ENCODE peak calls at places on chromosomes 5 and 9, in seven cellular contexts. One of them, this sample, is unnamed.

GRCh38 chr5:43602818-43603534 is at the start of gene NNT:
- DNase-seq in breast epithelium: peak
- DNase-seq in adrenal gland: peak
- DNase-seq in testis: peak
- DNase-seq in stomach: peak
- DNase-seq in uterus: peak
- DNase-seq in lower leg skin: peak
- DNase-seq in this sample: peak

GRCh38 chr5:162209005-162209605 is 141.5 kb downstream of the GABRG2 start:
- DNase-seq in breast epithelium: no peak
- DNase-seq in uterus: no peak
- DNase-seq in adrenal gland: peak
- DNase-seq in lower leg skin: peak
- DNase-seq in stomach: peak
- DNase-seq in testis: peak
- DNase-seq in this sample: no peak

GRCh38 chr5:104800440-104801048 is 1238.0 kb upstream of the NUDT12 start:
- DNase-seq in adrenal gland: no peak
- DNase-seq in testis: no peak
- DNase-seq in breast epithelium: no peak
- DNase-seq in lower leg skin: no peak
- DNase-seq in uterus: no peak
- DNase-seq in stomach: no peak
- DNase-seq in this sample: no peak

GRCh38 chr9:126545116-126545515 is 68.6 kb upstream of the LMX1B start:
- DNase-seq in breast epithelium: no peak
- DNase-seq in lower leg skin: no peak
- DNase-seq in uterus: no peak
- DNase-seq in testis: no peak
- DNase-seq in stomach: no peak
- DNase-seq in adrenal gland: no peak
- DNase-seq in this sample: no peak

GRCh38 chr5:104733063-104733719 is 1170.6 kb upstream of the NUDT12 start:
- DNase-seq in uterus: no peak
- DNase-seq in breast epithelium: no peak
- DNase-seq in adrenal gland: no peak
- DNase-seq in stomach: no peak
- DNase-seq in testis: no peak
- DNase-seq in lower leg skin: no peak
- DNase-seq in this sample: no peak

GRCh38 chr9:15642369-15642962 is 89.6 kb downstream of the CCDC171 start:
- DNase-seq in adrenal gland: no peak
- DNase-seq in testis: no peak
- DNase-seq in uterus: no peak
- DNase-seq in lower leg skin: no peak
- DNase-seq in breast epithelium: no peak
- DNase-seq in stomach: no peak
- DNase-seq in this sample: no peak

GRCh38 chr5:10679336-10679988 is 81.6 kb downstream of the DAP start:
- DNase-seq in breast epithelium: no peak
- DNase-seq in stomach: no peak
- DNase-seq in lower leg skin: no peak
- DNase-seq in adrenal gland: no peak
- DNase-seq in uterus: no peak
- DNase-seq in testis: no peak
- DNase-seq in this sample: no peak

GRCh38 chr9:124769451-124770358 is 1.4 kb downstream of the NR6A1 start:
- DNase-seq in adrenal gland: no peak
- DNase-seq in lower leg skin: no peak
- DNase-seq in stomach: no peak
- DNase-seq in breast epithelium: no peak
- DNase-seq in uterus: peak
- DNase-seq in testis: peak
- DNase-seq in this sample: peak

GRCh38 chr9:94445846-94446245 is 109.0 kb upstream of the PCAT7 start:
- DNase-seq in stomach: no peak
- DNase-seq in lower leg skin: no peak
- DNase-seq in adrenal gland: no peak
- DNase-seq in testis: no peak
- DNase-seq in uterus: no peak
- DNase-seq in breast epithelium: no peak
- DNase-seq in this sample: no peak

GRCh38 chr5:155983954-155984353 is 343.0 kb upstream of the SGCD start:
- DNase-seq in adrenal gland: no peak
- DNase-seq in uterus: no peak
- DNase-seq in lower leg skin: no peak
- DNase-seq in stomach: no peak
- DNase-seq in breast epithelium: no peak
- DNase-seq in testis: no peak
- DNase-seq in this sample: no peak

GRCh38 chr5:150649108-150649827 is 8.8 kb downstream of the SYNPO start:
- DNase-seq in lower leg skin: no peak
- DNase-seq in uterus: no peak
- DNase-seq in testis: peak
- DNase-seq in breast epithelium: no peak
- DNase-seq in adrenal gland: peak
- DNase-seq in stomach: no peak
- DNase-seq in this sample: peak

GRCh38 chr5:122697171-122697570 is 77.7 kb upstream of the SNX2 start:
- DNase-seq in adrenal gland: no peak
- DNase-seq in breast epithelium: no peak
- DNase-seq in stomach: no peak
- DNase-seq in testis: no peak
- DNase-seq in lower leg skin: no peak
- DNase-seq in uterus: no peak
- DNase-seq in this sample: no peak

GRCh38 chr5:173688708-173689107 is 72.3 kb upstream of the BOD1 start:
- DNase-seq in uterus: no peak
- DNase-seq in testis: no peak
- DNase-seq in breast epithelium: no peak
- DNase-seq in lower leg skin: no peak
- DNase-seq in adrenal gland: no peak
- DNase-seq in stomach: no peak
- DNase-seq in this sample: no peak

GRCh38 chr5:168341178-168341577 is 49.7 kb downstream of the WWC1 start:
- DNase-seq in testis: no peak
- DNase-seq in breast epithelium: no peak
- DNase-seq in uterus: no peak
- DNase-seq in adrenal gland: no peak
- DNase-seq in lower leg skin: no peak
- DNase-seq in stomach: no peak
- DNase-seq in this sample: no peak

GRCh38 chr9:122125891-122126331 is 32.8 kb upstream of the TTLL11 start:
- DNase-seq in stomach: no peak
- DNase-seq in breast epithelium: no peak
- DNase-seq in uterus: no peak
- DNase-seq in adrenal gland: no peak
- DNase-seq in lower leg skin: no peak
- DNase-seq in testis: no peak
- DNase-seq in this sample: no peak

GRCh38 chr5:147446528-147446927 is 63.3 kb downstream of the DPYSL3 start:
- DNase-seq in uterus: no peak
- DNase-seq in adrenal gland: no peak
- DNase-seq in testis: peak
- DNase-seq in stomach: no peak
- DNase-seq in lower leg skin: peak
- DNase-seq in breast epithelium: no peak
- DNase-seq in this sample: peak

GRCh38 chr5:128536229-128536860 is 1.7 kb downstream of the FBN2 start:
- DNase-seq in stomach: no peak
- DNase-seq in breast epithelium: no peak
- DNase-seq in uterus: no peak
- DNase-seq in lower leg skin: no peak
- DNase-seq in testis: no peak
- DNase-seq in adrenal gland: no peak
- DNase-seq in this sample: no peak

GRCh38 chr5:151234476-151235238 is 10.8 kb upstream of the CCDC69 start:
- DNase-seq in uterus: peak
- DNase-seq in stomach: peak
- DNase-seq in lower leg skin: no peak
- DNase-seq in breast epithelium: peak
- DNase-seq in testis: peak
- DNase-seq in adrenal gland: peak
- DNase-seq in this sample: peak

DNA sequence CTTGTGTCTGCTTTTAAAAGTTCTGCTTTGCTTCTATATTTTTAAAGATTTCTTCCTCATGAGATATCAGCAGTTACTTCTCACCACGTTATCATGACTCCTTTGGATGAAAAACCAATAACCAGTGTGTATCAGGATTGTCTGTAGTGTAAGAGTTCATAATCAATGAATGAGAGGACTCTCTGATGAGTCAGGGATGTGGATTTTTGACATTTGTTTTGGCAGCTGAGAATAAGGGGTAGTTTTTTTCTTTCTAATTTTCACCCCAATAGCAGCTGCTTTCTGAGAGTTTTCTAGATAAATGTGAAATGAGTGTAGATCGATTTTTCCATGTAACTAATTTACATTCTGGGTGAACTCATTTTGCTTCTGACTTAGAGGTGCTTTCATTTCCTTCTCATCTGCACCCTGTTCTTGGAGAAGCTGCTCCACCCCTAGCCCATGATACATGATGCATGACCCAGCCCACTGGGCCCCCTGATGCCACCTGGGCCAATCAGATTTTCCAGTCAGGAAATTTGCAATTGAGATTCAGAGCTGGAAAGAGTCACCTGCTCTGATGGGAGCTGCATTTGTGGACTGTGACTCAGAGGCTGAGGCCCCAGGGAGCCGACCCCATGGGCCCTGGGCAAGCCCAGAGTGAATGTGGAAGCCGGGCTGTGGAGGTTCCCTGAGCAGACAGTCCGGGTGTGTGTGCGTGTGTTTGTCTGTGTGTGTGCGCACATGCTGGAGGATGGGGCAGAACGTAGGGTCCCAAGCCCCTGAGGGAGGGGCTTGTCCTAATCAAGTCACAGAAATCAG is 159.3 kb downstream of the RGS3 start:
- DNase-seq in lower leg skin: no peak
- DNase-seq in testis: no peak
- DNase-seq in stomach: no peak
- DNase-seq in uterus: no peak
- DNase-seq in breast epithelium: no peak
- DNase-seq in adrenal gland: no peak
- DNase-seq in this sample: no peak
- TF ChIP-seq POLR2A in lower leg skin: no peak
- TF ChIP-seq POLR2A in testis: no peak
- TF ChIP-seq POLR2A in stomach: no peak
- TF ChIP-seq POLR2A in uterus: no peak
- TF ChIP-seq POLR2A in breast epithelium: no peak
- TF ChIP-seq POLR2A in adrenal gland: no peak
- TF ChIP-seq POLR2A in this sample: no peak

DNA sequence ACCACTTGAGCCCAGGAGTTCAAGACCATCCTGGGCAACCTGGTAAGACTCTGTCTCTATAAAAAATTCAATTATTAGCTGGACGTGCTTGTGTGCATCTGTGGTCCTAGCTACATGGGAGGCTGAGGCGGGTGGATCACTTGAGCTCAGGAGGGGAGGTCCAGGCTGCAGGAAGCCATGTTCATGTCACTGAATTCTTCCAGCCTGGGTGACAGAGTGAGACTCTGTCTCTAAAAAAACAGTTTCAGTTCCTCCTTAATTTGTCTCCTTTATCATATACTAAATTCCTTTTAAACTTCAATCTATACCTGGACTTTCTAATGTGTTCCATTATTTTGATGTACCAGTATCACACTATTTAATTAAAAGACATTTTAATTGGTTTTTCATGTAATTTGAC is 422.2 kb upstream of the TLE4 start:
- DNase-seq in breast epithelium: no peak
- DNase-seq in lower leg skin: no peak
- DNase-seq in uterus: no peak
- DNase-seq in stomach: no peak
- DNase-seq in testis: no peak
- DNase-seq in adrenal gland: no peak
- DNase-seq in this sample: no peak
- TF ChIP-seq POLR2A in breast epithelium: no peak
- TF ChIP-seq POLR2A in lower leg skin: no peak
- TF ChIP-seq POLR2A in uterus: no peak
- TF ChIP-seq POLR2A in stomach: no peak
- TF ChIP-seq POLR2A in testis: no peak
- TF ChIP-seq POLR2A in adrenal gland: no peak
- TF ChIP-seq POLR2A in this sample: no peak

GRCh38 chr5:41908374-41909079 is 4.4 kb downstream of the RIMOC1 start:
- DNase-seq in testis: no peak
- DNase-seq in lower leg skin: no peak
- DNase-seq in adrenal gland: no peak
- DNase-seq in stomach: no peak
- DNase-seq in breast epithelium: no peak
- DNase-seq in uterus: no peak
- DNase-seq in this sample: no peak

GRCh38 chr5:41903382-41903891 is 707 bp upstream of the RIMOC1 start:
- DNase-seq in lower leg skin: no peak
- DNase-seq in adrenal gland: no peak
- DNase-seq in testis: no peak
- DNase-seq in stomach: no peak
- DNase-seq in breast epithelium: no peak
- DNase-seq in uterus: no peak
- DNase-seq in this sample: no peak

DNA sequence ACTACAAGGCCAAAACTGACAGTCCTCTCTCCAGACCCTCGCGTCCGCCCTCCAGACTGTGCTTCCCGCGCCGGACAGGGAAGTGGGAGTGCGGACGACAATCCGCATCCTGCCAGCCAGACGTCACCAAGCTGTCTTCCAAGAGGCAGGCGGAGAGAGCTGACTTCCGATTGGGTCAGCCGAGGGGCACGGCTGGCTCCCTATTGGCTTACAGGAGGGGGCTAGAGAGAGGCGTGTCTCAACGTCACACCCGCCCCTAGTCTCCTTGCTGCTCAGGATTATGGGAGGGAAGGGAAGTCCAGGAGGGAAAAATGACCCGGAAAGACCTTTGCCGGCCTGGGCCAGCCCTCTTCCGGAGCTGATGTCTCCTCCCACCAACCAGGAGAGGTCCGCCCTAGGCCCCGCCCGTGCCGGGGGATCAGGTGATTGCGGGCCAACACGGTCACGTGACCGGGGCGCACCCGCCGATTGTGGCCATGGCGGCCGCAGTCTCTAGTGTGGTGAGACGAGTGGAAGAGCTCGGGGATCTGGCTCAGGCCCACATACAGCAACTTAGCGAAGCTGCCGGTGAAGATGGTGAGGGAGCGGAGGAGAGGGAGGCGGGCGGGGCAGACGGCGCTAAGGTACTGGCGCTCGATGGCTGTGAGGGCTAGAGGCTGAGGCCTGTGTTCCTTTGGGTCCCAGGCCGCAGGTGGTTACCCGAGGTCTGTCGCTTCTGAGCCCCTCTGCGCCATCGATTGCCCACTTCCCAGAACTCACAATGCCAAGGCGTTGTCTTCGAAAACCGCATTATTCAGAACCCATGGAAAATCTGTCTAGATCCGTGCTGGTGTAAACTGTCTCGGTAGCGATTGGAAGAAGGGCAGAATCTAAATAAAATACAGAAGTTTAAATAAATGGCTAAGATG is at the start of gene RIMOC1:
- DNase-seq in adrenal gland: peak
- DNase-seq in breast epithelium: peak
- DNase-seq in uterus: peak
- DNase-seq in lower leg skin: peak
- DNase-seq in stomach: peak
- DNase-seq in testis: peak
- DNase-seq in this sample: peak
- TF ChIP-seq POLR2A in adrenal gland: peak
- TF ChIP-seq POLR2A in breast epithelium: peak
- TF ChIP-seq POLR2A in uterus: peak
- TF ChIP-seq POLR2A in lower leg skin: peak
- TF ChIP-seq POLR2A in stomach: no peak
- TF ChIP-seq POLR2A in testis: no peak
- TF ChIP-seq POLR2A in this sample: peak

GRCh38 chr5:2832394-2832793 is 80.9 kb upstream of the IRX2 start:
- DNase-seq in uterus: no peak
- DNase-seq in breast epithelium: no peak
- DNase-seq in lower leg skin: no peak
- DNase-seq in stomach: no peak
- DNase-seq in testis: no peak
- DNase-seq in adrenal gland: no peak
- DNase-seq in this sample: no peak
- TF ChIP-seq POLR2A in uterus: no peak
- TF ChIP-seq POLR2A in breast epithelium: no peak
- TF ChIP-seq POLR2A in lower leg skin: no peak
- TF ChIP-seq POLR2A in stomach: no peak
- TF ChIP-seq POLR2A in testis: no peak
- TF ChIP-seq POLR2A in adrenal gland: no peak
- TF ChIP-seq POLR2A in this sample: no peak

This sample was measured in ovary.